ENCODE peak calls at places on chromosomes 1 and 21, in six cellular contexts. S is lower lobe of right lung, F is GM23338, X is uterus, Z is AG04450, E is cardiac muscle cell. R is an unnamed sample.
A peak's percentile ranks its signal among the peaks of the same experiment; 100 is the strongest.

GRCh38 chr1:206658981-206659273 is 23.6 kb downstream of the DYRK3 start:
- DNase-seq in S (no peak), F (no peak), X (no peak), Z (no peak), E (no peak), R (no peak)

GRCh38 chr1:242065813-242066212 is 66.9 kb upstream of the MAP1LC3C start:
- DNase-seq in S (no peak), F (no peak), X (no peak), Z (no peak), E (no peak), R (no peak)

GRCh38 chr21:32083175-32083574 is 195.7 kb downstream of the MIS18A start:
- DNase-seq in S (no peak), F (no peak), X (no peak), Z (no peak), E (peak; percentile 12), R (no peak)

GRCh38 chr21:33959680-33960079 is 44.1 kb upstream of the ATP5PO start:
- DNase-seq in S (no peak), F (no peak), X (no peak), Z (no peak), E (no peak), R (no peak)

GRCh38 chr1:87786861-87787548 is 458.3 kb downstream of the LMO4 start:
- DNase-seq in S (no peak), F (no peak), X (no peak), Z (no peak), E (no peak), R (no peak)

GRCh38 chr1:201461783-201462441 is 7.1 kb downstream of the PHLDA3 start:
- DNase-seq in S (peak; percentile 86), F (no peak), X (peak; percentile 90), Z (peak; percentile 95), E (peak; percentile 98), R (peak; percentile 72)

GRCh38 chr1:59903136-59903754 is 23.3 kb downstream of the CYP2J2 start:
- DNase-seq in S (no peak), F (peak; percentile 75), X (no peak), Z (no peak), E (peak; percentile 17), R (no peak)

GRCh38 chr1:92577251-92577895 is 90.6 kb upstream of the GFI1 start:
- DNase-seq in S (no peak), F (peak; percentile 4), X (no peak), Z (no peak), E (peak; percentile 73), R (peak; percentile 14)

GRCh38 chr1:1399187-1399869 is at the start of gene CCNL2:
- DNase-seq in S (peak; percentile 100), F (peak; percentile 99), X (peak; percentile 99), Z (peak; percentile 97), E (peak; percentile 99), R (peak; percentile 98)

GRCh38 chr1:15739745-15740144 is 2.6 kb upstream of the TMEM82 start:
- DNase-seq in S (no peak), F (peak; percentile 50), X (peak; percentile 12), Z (no peak), E (no peak), R (no peak)

GRCh38 chr21:40471103-40471502 is 375.9 kb downstream of the DSCAM start:
- DNase-seq in S (no peak), F (no peak), X (no peak), Z (no peak), E (no peak), R (no peak)

GRCh38 chr21:27275294-27275927 is 308.5 kb upstream of the ADAMTS5 start:
- DNase-seq in S (no peak), F (no peak), X (no peak), Z (peak; percentile 18), E (peak; percentile 78), R (no peak)

GRCh38 chr1:39034114-39034654 is 8.0 kb downstream of the NDUFS5 start:
- DNase-seq in S (peak; percentile 1), F (no peak), X (no peak), Z (no peak), E (no peak), R (no peak)

GRCh38 chr1:42786097-42786496 is 1.3 kb downstream of the TMEM269 start:
- DNase-seq in S (no peak), F (no peak), X (no peak), Z (no peak), E (no peak), R (no peak)

GRCh38 chr21:31349208-31349607 is 5.1 kb upstream of the TIAM1 start:
- DNase-seq in S (no peak), F (no peak), X (no peak), Z (no peak), E (no peak), R (no peak)

GRCh38 chr1:233520510-233521191 is 93.3 kb upstream of the KCNK1 start:
- DNase-seq in S (no peak), F (no peak), X (no peak), Z (no peak), E (no peak), R (no peak)

GRCh38 chr1:39194398-39195051 is 10.0 kb upstream of the MACF1 start:
- DNase-seq in S (no peak), F (no peak), X (no peak), Z (no peak), E (no peak), R (no peak)

DNA sequence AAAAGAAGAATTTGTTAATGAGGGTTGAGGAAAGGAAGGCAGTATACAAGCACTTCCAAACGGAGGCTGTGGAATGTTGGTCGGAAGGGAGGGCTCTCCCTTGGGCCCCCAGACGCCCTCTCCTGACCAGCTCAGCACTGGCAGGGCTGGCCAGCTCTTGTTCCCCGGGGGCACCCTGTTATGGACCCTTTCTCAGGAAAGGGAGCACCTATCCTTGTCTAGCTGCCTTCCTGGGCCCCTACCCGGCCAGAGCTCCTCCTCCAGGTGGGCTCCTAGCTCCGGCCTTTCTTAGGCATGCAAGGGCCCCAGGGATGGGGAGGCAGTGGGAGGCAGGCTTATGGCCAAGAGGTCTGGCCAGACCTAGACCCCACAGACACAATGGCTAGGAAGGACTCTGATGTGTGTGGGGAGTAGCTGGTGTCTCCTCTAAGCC is 926 bp downstream of the BLACAT1 start:
- DNase-seq in S (no peak), F (peak; percentile 73), X (no peak), Z (no peak), E (no peak), R (no peak)
- TF ChIP-seq CTCF in S (no peak), F (peak; percentile 37), X (no peak), Z (no peak), E (no peak), R (no peak)

GRCh38 chr1:6385673-6386191 is 7.8 kb downstream of the ACOT7 start:
- DNase-seq in S (peak; percentile 60), F (peak; percentile 96), X (no peak), Z (no peak), E (peak; percentile 91), R (no peak)
- H3K27ac ChIP-seq in S (no peak overlapping the region), F (peak overlapping the region; percentile 83), X (no peak overlapping the region), Z (peak overlapping the region; percentile 61), E (no peak overlapping the region), R (no peak overlapping the region)

GRCh38 chr1:24865587-24865986 is 64.5 kb downstream of the RUNX3 start:
- DNase-seq in S (no peak), F (no peak), X (no peak), Z (no peak), E (no peak), R (no peak)

GRCh38 chr1:24868016-24868875 is 61.8 kb downstream of the RUNX3 start:
- DNase-seq in S (no peak), F (no peak), X (no peak), Z (no peak), E (no peak), R (no peak)

GRCh38 chr1:24867064-24867870 is 62.8 kb downstream of the RUNX3 start:
- DNase-seq in S (no peak), F (no peak), X (no peak), Z (no peak), E (no peak), R (no peak)

GRCh38 chr1:24865168-24865567 is 64.9 kb downstream of the RUNX3 start:
- DNase-seq in S (no peak), F (no peak), X (no peak), Z (no peak), E (no peak), R (no peak)

GRCh38 chr1:24866211-24867063 is 63.6 kb downstream of the RUNX3 start:
- DNase-seq in S (no peak), F (no peak), X (no peak), Z (no peak), E (no peak), R (no peak)
- TF ChIP-seq CTCF in S (no peak), F (no peak), X (no peak), Z (no peak), E (no peak), R (no peak)

GRCh38 chr1:10996100-10996499 is 16.4 kb upstream of the TARDBP start:
- DNase-seq in S (no peak), F (no peak), X (no peak), Z (no peak), E (no peak), R (no peak)
- H3K27ac ChIP-seq in S (no peak overlapping the region), F (no peak overlapping the region), X (no peak overlapping the region), Z (no peak overlapping the region), E (no peak overlapping the region), R (no peak overlapping the region)